ENCODE peak calls at places on chromosomes 16 and 17, in eight cellular contexts. One of them, this sample, is unnamed.

GRCh38 chr16:49704586-49705155 is 151.2 kb downstream of the ZNF423 start:
- DNase-seq in EL: peak
- DNase-seq in frontal cortex: no peak
- DNase-seq in activated T-helper 1 cell treated with anti-CD3 and anti-CD28 coated beads, Interleukin-12 subunit alpha, Interleukin-12 subunit beta, Interleukin-2, Interleukin-4 antibody, amounts not matched to agents 30 ng/mL and 10 ng/mL and 1 ng/mL, durations not matched to agents 14 hours and 24 hours and 36 hours: no peak
- DNase-seq in endothelial cell: no peak
- DNase-seq in memory B cell: no peak
- DNase-seq in left ventricle myocardium superior: no peak
- DNase-seq in activated gamma-delta T cell treated with Interleukin-2 at 50 U/mL for 16 hours: no peak
- DNase-seq in this sample: no peak

GRCh38 chr17:82505296-82505695 is 14.2 kb upstream of the FOXK2 start:
- DNase-seq in memory B cell: no peak
- DNase-seq in endothelial cell: no peak
- DNase-seq in EL: no peak
- DNase-seq in activated T-helper 1 cell treated with anti-CD3 and anti-CD28 coated beads, Interleukin-12 subunit alpha, Interleukin-12 subunit beta, Interleukin-2, Interleukin-4 antibody, amounts not matched to agents 30 ng/mL and 10 ng/mL and 1 ng/mL, durations not matched to agents 14 hours and 24 hours and 36 hours: no peak
- DNase-seq in left ventricle myocardium superior: no peak
- DNase-seq in activated gamma-delta T cell treated with Interleukin-2 at 50 U/mL for 16 hours: no peak
- DNase-seq in frontal cortex: no peak
- DNase-seq in this sample: no peak

GRCh38 chr16:11393861-11394592 is 48.8 kb downstream of the RMI2 start:
- DNase-seq in memory B cell: no peak
- DNase-seq in endothelial cell: no peak
- DNase-seq in activated T-helper 1 cell treated with anti-CD3 and anti-CD28 coated beads, Interleukin-12 subunit alpha, Interleukin-12 subunit beta, Interleukin-2, Interleukin-4 antibody, amounts not matched to agents 30 ng/mL and 10 ng/mL and 1 ng/mL, durations not matched to agents 14 hours and 24 hours and 36 hours: no peak
- DNase-seq in left ventricle myocardium superior: peak
- DNase-seq in EL: no peak
- DNase-seq in frontal cortex: no peak
- DNase-seq in activated gamma-delta T cell treated with Interleukin-2 at 50 U/mL for 16 hours: no peak
- DNase-seq in this sample: peak

GRCh38 chr17:7167832-7168231 is 11.3 kb downstream of the ASGR1 start:
- DNase-seq in activated T-helper 1 cell treated with anti-CD3 and anti-CD28 coated beads, Interleukin-12 subunit alpha, Interleukin-12 subunit beta, Interleukin-2, Interleukin-4 antibody, amounts not matched to agents 30 ng/mL and 10 ng/mL and 1 ng/mL, durations not matched to agents 14 hours and 24 hours and 36 hours: no peak
- DNase-seq in frontal cortex: no peak
- DNase-seq in EL: no peak
- DNase-seq in left ventricle myocardium superior: no peak
- DNase-seq in activated gamma-delta T cell treated with Interleukin-2 at 50 U/mL for 16 hours: no peak
- DNase-seq in memory B cell: no peak
- DNase-seq in endothelial cell: no peak
- DNase-seq in this sample: no peak

GRCh38 chr17:56172517-56172982 is 19.3 kb downstream of the ANKFN1 start:
- DNase-seq in left ventricle myocardium superior: peak
- DNase-seq in memory B cell: no peak
- DNase-seq in EL: peak
- DNase-seq in activated gamma-delta T cell treated with Interleukin-2 at 50 U/mL for 16 hours: no peak
- DNase-seq in frontal cortex: no peak
- DNase-seq in endothelial cell: no peak
- DNase-seq in activated T-helper 1 cell treated with anti-CD3 and anti-CD28 coated beads, Interleukin-12 subunit alpha, Interleukin-12 subunit beta, Interleukin-2, Interleukin-4 antibody, amounts not matched to agents 30 ng/mL and 10 ng/mL and 1 ng/mL, durations not matched to agents 14 hours and 24 hours and 36 hours: no peak
- DNase-seq in this sample: peak

GRCh38 chr16:90077240-90077756 is at the start of gene PRDM7:
- DNase-seq in EL: peak
- DNase-seq in activated T-helper 1 cell treated with anti-CD3 and anti-CD28 coated beads, Interleukin-12 subunit alpha, Interleukin-12 subunit beta, Interleukin-2, Interleukin-4 antibody, amounts not matched to agents 30 ng/mL and 10 ng/mL and 1 ng/mL, durations not matched to agents 14 hours and 24 hours and 36 hours: peak
- DNase-seq in left ventricle myocardium superior: peak
- DNase-seq in frontal cortex: peak
- DNase-seq in memory B cell: peak
- DNase-seq in endothelial cell: peak
- DNase-seq in activated gamma-delta T cell treated with Interleukin-2 at 50 U/mL for 16 hours: peak
- DNase-seq in this sample: peak

GRCh38 chr17:59634632-59635561 is 15.2 kb downstream of the CLTC start:
- DNase-seq in frontal cortex: no peak
- DNase-seq in endothelial cell: no peak
- DNase-seq in EL: no peak
- DNase-seq in activated T-helper 1 cell treated with anti-CD3 and anti-CD28 coated beads, Interleukin-12 subunit alpha, Interleukin-12 subunit beta, Interleukin-2, Interleukin-4 antibody, amounts not matched to agents 30 ng/mL and 10 ng/mL and 1 ng/mL, durations not matched to agents 14 hours and 24 hours and 36 hours: no peak
- DNase-seq in memory B cell: no peak
- DNase-seq in activated gamma-delta T cell treated with Interleukin-2 at 50 U/mL for 16 hours: no peak
- DNase-seq in left ventricle myocardium superior: no peak
- DNase-seq in this sample: no peak

GRCh38 chr17:21815352-21816063 is 123.2 kb downstream of the KCNJ18 start:
- DNase-seq in activated gamma-delta T cell treated with Interleukin-2 at 50 U/mL for 16 hours: no peak
- DNase-seq in activated T-helper 1 cell treated with anti-CD3 and anti-CD28 coated beads, Interleukin-12 subunit alpha, Interleukin-12 subunit beta, Interleukin-2, Interleukin-4 antibody, amounts not matched to agents 30 ng/mL and 10 ng/mL and 1 ng/mL, durations not matched to agents 14 hours and 24 hours and 36 hours: no peak
- DNase-seq in frontal cortex: no peak
- DNase-seq in left ventricle myocardium superior: peak
- DNase-seq in endothelial cell: no peak
- DNase-seq in EL: no peak
- DNase-seq in memory B cell: no peak
- DNase-seq in this sample: no peak

GRCh38 chr17:1647802-1648581 is 1.7 kb downstream of the RILP start:
- DNase-seq in endothelial cell: peak
- DNase-seq in left ventricle myocardium superior: peak
- DNase-seq in activated T-helper 1 cell treated with anti-CD3 and anti-CD28 coated beads, Interleukin-12 subunit alpha, Interleukin-12 subunit beta, Interleukin-2, Interleukin-4 antibody, amounts not matched to agents 30 ng/mL and 10 ng/mL and 1 ng/mL, durations not matched to agents 14 hours and 24 hours and 36 hours: no peak
- DNase-seq in frontal cortex: no peak
- DNase-seq in activated gamma-delta T cell treated with Interleukin-2 at 50 U/mL for 16 hours: no peak
- DNase-seq in EL: peak
- DNase-seq in memory B cell: no peak
- DNase-seq in this sample: peak

GRCh38 chr17:43839670-43840101 is 6.7 kb upstream of the MPP3 start:
- DNase-seq in activated gamma-delta T cell treated with Interleukin-2 at 50 U/mL for 16 hours: no peak
- DNase-seq in frontal cortex: no peak
- DNase-seq in EL: no peak
- DNase-seq in activated T-helper 1 cell treated with anti-CD3 and anti-CD28 coated beads, Interleukin-12 subunit alpha, Interleukin-12 subunit beta, Interleukin-2, Interleukin-4 antibody, amounts not matched to agents 30 ng/mL and 10 ng/mL and 1 ng/mL, durations not matched to agents 14 hours and 24 hours and 36 hours: no peak
- DNase-seq in endothelial cell: no peak
- DNase-seq in left ventricle myocardium superior: no peak
- DNase-seq in memory B cell: no peak
- DNase-seq in this sample: no peak

GRCh38 chr17:61467416-61468262 is 15.4 kb downstream of the TBX4 start:
- DNase-seq in activated gamma-delta T cell treated with Interleukin-2 at 50 U/mL for 16 hours: no peak
- DNase-seq in endothelial cell: peak
- DNase-seq in frontal cortex: no peak
- DNase-seq in left ventricle myocardium superior: peak
- DNase-seq in memory B cell: no peak
- DNase-seq in activated T-helper 1 cell treated with anti-CD3 and anti-CD28 coated beads, Interleukin-12 subunit alpha, Interleukin-12 subunit beta, Interleukin-2, Interleukin-4 antibody, amounts not matched to agents 30 ng/mL and 10 ng/mL and 1 ng/mL, durations not matched to agents 14 hours and 24 hours and 36 hours: no peak
- DNase-seq in EL: peak
- DNase-seq in this sample: peak

GRCh38 chr17:19319771-19320505 is 42.6 kb downstream of the B9D1 start:
- DNase-seq in activated T-helper 1 cell treated with anti-CD3 and anti-CD28 coated beads, Interleukin-12 subunit alpha, Interleukin-12 subunit beta, Interleukin-2, Interleukin-4 antibody, amounts not matched to agents 30 ng/mL and 10 ng/mL and 1 ng/mL, durations not matched to agents 14 hours and 24 hours and 36 hours: no peak
- DNase-seq in left ventricle myocardium superior: no peak
- DNase-seq in activated gamma-delta T cell treated with Interleukin-2 at 50 U/mL for 16 hours: no peak
- DNase-seq in EL: no peak
- DNase-seq in memory B cell: no peak
- DNase-seq in endothelial cell: no peak
- DNase-seq in frontal cortex: no peak
- DNase-seq in this sample: no peak

GRCh38 chr17:62014526-62014925 is 50.6 kb downstream of the MED13 start:
- DNase-seq in endothelial cell: no peak
- DNase-seq in EL: peak
- DNase-seq in activated T-helper 1 cell treated with anti-CD3 and anti-CD28 coated beads, Interleukin-12 subunit alpha, Interleukin-12 subunit beta, Interleukin-2, Interleukin-4 antibody, amounts not matched to agents 30 ng/mL and 10 ng/mL and 1 ng/mL, durations not matched to agents 14 hours and 24 hours and 36 hours: no peak
- DNase-seq in frontal cortex: no peak
- DNase-seq in memory B cell: no peak
- DNase-seq in activated gamma-delta T cell treated with Interleukin-2 at 50 U/mL for 16 hours: no peak
- DNase-seq in left ventricle myocardium superior: no peak
- DNase-seq in this sample: no peak

GRCh38 chr16:11725457-11725856 is 17.2 kb downstream of the TXNDC11 start:
- DNase-seq in activated T-helper 1 cell treated with anti-CD3 and anti-CD28 coated beads, Interleukin-12 subunit alpha, Interleukin-12 subunit beta, Interleukin-2, Interleukin-4 antibody, amounts not matched to agents 30 ng/mL and 10 ng/mL and 1 ng/mL, durations not matched to agents 14 hours and 24 hours and 36 hours: no peak
- DNase-seq in memory B cell: no peak
- DNase-seq in EL: no peak
- DNase-seq in activated gamma-delta T cell treated with Interleukin-2 at 50 U/mL for 16 hours: no peak
- DNase-seq in frontal cortex: no peak
- DNase-seq in left ventricle myocardium superior: no peak
- DNase-seq in endothelial cell: no peak
- DNase-seq in this sample: no peak

GRCh38 chr16:69465083-69465721 is 40.8 kb downstream of the CYB5B start:
- DNase-seq in activated gamma-delta T cell treated with Interleukin-2 at 50 U/mL for 16 hours: peak
- DNase-seq in EL: peak
- DNase-seq in activated T-helper 1 cell treated with anti-CD3 and anti-CD28 coated beads, Interleukin-12 subunit alpha, Interleukin-12 subunit beta, Interleukin-2, Interleukin-4 antibody, amounts not matched to agents 30 ng/mL and 10 ng/mL and 1 ng/mL, durations not matched to agents 14 hours and 24 hours and 36 hours: peak
- DNase-seq in frontal cortex: no peak
- DNase-seq in endothelial cell: no peak
- DNase-seq in memory B cell: no peak
- DNase-seq in left ventricle myocardium superior: no peak
- DNase-seq in this sample: no peak

GRCh38 chr17:46045639-46046038 is 46.6 kb downstream of the STH start:
- DNase-seq in activated T-helper 1 cell treated with anti-CD3 and anti-CD28 coated beads, Interleukin-12 subunit alpha, Interleukin-12 subunit beta, Interleukin-2, Interleukin-4 antibody, amounts not matched to agents 30 ng/mL and 10 ng/mL and 1 ng/mL, durations not matched to agents 14 hours and 24 hours and 36 hours: no peak
- DNase-seq in memory B cell: no peak
- DNase-seq in activated gamma-delta T cell treated with Interleukin-2 at 50 U/mL for 16 hours: no peak
- DNase-seq in left ventricle myocardium superior: no peak
- DNase-seq in EL: no peak
- DNase-seq in endothelial cell: no peak
- DNase-seq in frontal cortex: no peak
- DNase-seq in this sample: no peak

GRCh38 chr17:6489016-6489550 is 44.8 kb downstream of the PIMREG start:
- DNase-seq in frontal cortex: no peak
- DNase-seq in EL: no peak
- DNase-seq in endothelial cell: no peak
- DNase-seq in left ventricle myocardium superior: no peak
- DNase-seq in activated gamma-delta T cell treated with Interleukin-2 at 50 U/mL for 16 hours: no peak
- DNase-seq in activated T-helper 1 cell treated with anti-CD3 and anti-CD28 coated beads, Interleukin-12 subunit alpha, Interleukin-12 subunit beta, Interleukin-2, Interleukin-4 antibody, amounts not matched to agents 30 ng/mL and 10 ng/mL and 1 ng/mL, durations not matched to agents 14 hours and 24 hours and 36 hours: no peak
- DNase-seq in memory B cell: no peak
- DNase-seq in this sample: no peak

GRCh38 chr17:34581446-34582184 is 2.2 kb downstream of the TMEM132E start:
- DNase-seq in memory B cell: no peak
- DNase-seq in left ventricle myocardium superior: no peak
- DNase-seq in endothelial cell: peak
- DNase-seq in frontal cortex: peak
- DNase-seq in activated gamma-delta T cell treated with Interleukin-2 at 50 U/mL for 16 hours: no peak
- DNase-seq in activated T-helper 1 cell treated with anti-CD3 and anti-CD28 coated beads, Interleukin-12 subunit alpha, Interleukin-12 subunit beta, Interleukin-2, Interleukin-4 antibody, amounts not matched to agents 30 ng/mL and 10 ng/mL and 1 ng/mL, durations not matched to agents 14 hours and 24 hours and 36 hours: no peak
- DNase-seq in EL: no peak
- DNase-seq in this sample: no peak

GRCh38 chr17:19753661-19754463 is 5.8 kb upstream of the ALDH3A1 start:
- DNase-seq in frontal cortex: peak
- DNase-seq in EL: peak
- DNase-seq in activated gamma-delta T cell treated with Interleukin-2 at 50 U/mL for 16 hours: no peak
- DNase-seq in left ventricle myocardium superior: peak
- DNase-seq in activated T-helper 1 cell treated with anti-CD3 and anti-CD28 coated beads, Interleukin-12 subunit alpha, Interleukin-12 subunit beta, Interleukin-2, Interleukin-4 antibody, amounts not matched to agents 30 ng/mL and 10 ng/mL and 1 ng/mL, durations not matched to agents 14 hours and 24 hours and 36 hours: no peak
- DNase-seq in memory B cell: no peak
- DNase-seq in endothelial cell: no peak
- DNase-seq in this sample: no peak

GRCh38 chr16:87790278-87791023 is 24.7 kb upstream of the KLHDC4 start:
- DNase-seq in endothelial cell: no peak
- DNase-seq in activated gamma-delta T cell treated with Interleukin-2 at 50 U/mL for 16 hours: no peak
- DNase-seq in left ventricle myocardium superior: peak
- DNase-seq in frontal cortex: no peak
- DNase-seq in activated T-helper 1 cell treated with anti-CD3 and anti-CD28 coated beads, Interleukin-12 subunit alpha, Interleukin-12 subunit beta, Interleukin-2, Interleukin-4 antibody, amounts not matched to agents 30 ng/mL and 10 ng/mL and 1 ng/mL, durations not matched to agents 14 hours and 24 hours and 36 hours: no peak
- DNase-seq in EL: peak
- DNase-seq in memory B cell: no peak
- DNase-seq in this sample: no peak

GRCh38 chr16:86575754-86576557 is 2.4 kb upstream of the FOXL1 start:
- DNase-seq in memory B cell: no peak
- DNase-seq in endothelial cell: peak
- DNase-seq in activated gamma-delta T cell treated with Interleukin-2 at 50 U/mL for 16 hours: no peak
- DNase-seq in frontal cortex: no peak
- DNase-seq in EL: peak
- DNase-seq in activated T-helper 1 cell treated with anti-CD3 and anti-CD28 coated beads, Interleukin-12 subunit alpha, Interleukin-12 subunit beta, Interleukin-2, Interleukin-4 antibody, amounts not matched to agents 30 ng/mL and 10 ng/mL and 1 ng/mL, durations not matched to agents 14 hours and 24 hours and 36 hours: peak
- DNase-seq in left ventricle myocardium superior: peak
- DNase-seq in this sample: peak

GRCh38 chr16:3776316-3776715 is 59.0 kb upstream of the TRAP1 start:
- DNase-seq in memory B cell: no peak
- DNase-seq in endothelial cell: no peak
- DNase-seq in activated gamma-delta T cell treated with Interleukin-2 at 50 U/mL for 16 hours: no peak
- DNase-seq in frontal cortex: no peak
- DNase-seq in left ventricle myocardium superior: peak
- DNase-seq in EL: no peak
- DNase-seq in activated T-helper 1 cell treated with anti-CD3 and anti-CD28 coated beads, Interleukin-12 subunit alpha, Interleukin-12 subunit beta, Interleukin-2, Interleukin-4 antibody, amounts not matched to agents 30 ng/mL and 10 ng/mL and 1 ng/mL, durations not matched to agents 14 hours and 24 hours and 36 hours: no peak
- DNase-seq in this sample: no peak

GRCh38 chr16:21194771-21195301 is 16.5 kb downstream of the ZP2 start:
- DNase-seq in EL: no peak
- DNase-seq in memory B cell: no peak
- DNase-seq in frontal cortex: peak
- DNase-seq in endothelial cell: no peak
- DNase-seq in left ventricle myocardium superior: no peak
- DNase-seq in activated gamma-delta T cell treated with Interleukin-2 at 50 U/mL for 16 hours: no peak
- DNase-seq in activated T-helper 1 cell treated with anti-CD3 and anti-CD28 coated beads, Interleukin-12 subunit alpha, Interleukin-12 subunit beta, Interleukin-2, Interleukin-4 antibody, amounts not matched to agents 30 ng/mL and 10 ng/mL and 1 ng/mL, durations not matched to agents 14 hours and 24 hours and 36 hours: no peak
- DNase-seq in this sample: no peak

GRCh38 chr16:89031715-89032659 is 55.0 kb upstream of the CBFA2T3 start:
- DNase-seq in activated gamma-delta T cell treated with Interleukin-2 at 50 U/mL for 16 hours: peak
- DNase-seq in frontal cortex: no peak
- DNase-seq in left ventricle myocardium superior: peak
- DNase-seq in endothelial cell: no peak
- DNase-seq in activated T-helper 1 cell treated with anti-CD3 and anti-CD28 coated beads, Interleukin-12 subunit alpha, Interleukin-12 subunit beta, Interleukin-2, Interleukin-4 antibody, amounts not matched to agents 30 ng/mL and 10 ng/mL and 1 ng/mL, durations not matched to agents 14 hours and 24 hours and 36 hours: peak
- DNase-seq in memory B cell: peak
- DNase-seq in EL: no peak
- DNase-seq in this sample: peak

GRCh38 chr17:14067347-14067746 is 2.0 kb upstream of the COX10 start:
- DNase-seq in activated gamma-delta T cell treated with Interleukin-2 at 50 U/mL for 16 hours: no peak
- DNase-seq in endothelial cell: no peak
- DNase-seq in memory B cell: no peak
- DNase-seq in frontal cortex: no peak
- DNase-seq in left ventricle myocardium superior: no peak
- DNase-seq in activated T-helper 1 cell treated with anti-CD3 and anti-CD28 coated beads, Interleukin-12 subunit alpha, Interleukin-12 subunit beta, Interleukin-2, Interleukin-4 antibody, amounts not matched to agents 30 ng/mL and 10 ng/mL and 1 ng/mL, durations not matched to agents 14 hours and 24 hours and 36 hours: no peak
- DNase-seq in EL: no peak
- DNase-seq in this sample: no peak

GRCh38 chr17:44608732-44609435 is 47.4 kb upstream of the MEIOC start:
- DNase-seq in activated gamma-delta T cell treated with Interleukin-2 at 50 U/mL for 16 hours: no peak
- DNase-seq in EL: peak
- DNase-seq in left ventricle myocardium superior: no peak
- DNase-seq in memory B cell: no peak
- DNase-seq in activated T-helper 1 cell treated with anti-CD3 and anti-CD28 coated beads, Interleukin-12 subunit alpha, Interleukin-12 subunit beta, Interleukin-2, Interleukin-4 antibody, amounts not matched to agents 30 ng/mL and 10 ng/mL and 1 ng/mL, durations not matched to agents 14 hours and 24 hours and 36 hours: no peak
- DNase-seq in endothelial cell: no peak
- DNase-seq in frontal cortex: no peak
- DNase-seq in this sample: no peak

This sample was measured in Right ventricle myocardium superior.